ENCODE peak calls at places on chromosomes 2 and 18, in six cellular contexts. B, S, J, L, V and O are unnamed samples.

GRCh38 chr2:215933141-215933540 is 80.2 kb downstream of the MREG start:
- DNase-seq in B (no peak), S (no peak), J (no peak), L (no peak), V (no peak), O (no peak)

GRCh38 chr2:1633092-1633721 is 111.1 kb downstream of the PXDN start:
- DNase-seq in B (no peak), S (no peak), J (peak; percentile 61), L (no peak), V (peak; percentile 33), O (no peak)

GRCh38 chr2:169221745-169222369 is 140.5 kb downstream of the LRP2 start:
- DNase-seq in B (no peak), S (no peak), J (no peak), L (no peak), V (peak; percentile 53), O (no peak)

GRCh38 chr2:236568068-236568921 is 1.3 kb upstream of the ACKR3 start:
- DNase-seq in B (peak; percentile 73), S (no peak), J (peak; percentile 63), L (peak; percentile 72), V (peak; percentile 82), O (peak; percentile 78)

GRCh38 chr2:23628926-23629325 is 243.9 kb downstream of the KLHL29 start:
- DNase-seq in B (no peak), S (no peak), J (no peak), L (no peak), V (no peak), O (no peak)

GRCh38 chr2:121080013-121080772 is 204.8 kb downstream of the TFCP2L1 start:
- DNase-seq in B (no peak), S (peak; percentile 52), J (peak; percentile 81), L (no peak), V (peak; percentile 79), O (no peak)

GRCh38 chr2:222907048-222907447 is 46.2 kb downstream of the ACSL3 start:
- DNase-seq in B (no peak), S (no peak), J (no peak), L (no peak), V (no peak), O (no peak)

GRCh38 chr18:34677056-34677574 is 33.0 kb upstream of the DTNA start:
- DNase-seq in B (no peak), S (no peak), J (no peak), L (no peak), V (no peak), O (no peak)

GRCh38 chr2:221629478-221629877 is 57.4 kb upstream of the EPHA4 start:
- DNase-seq in B (no peak), S (no peak), J (peak; percentile 23), L (no peak), V (no peak), O (no peak)

GRCh38 chr2:218745559-218746469 is 35.2 kb downstream of the TTLL4 start:
- DNase-seq in B (no peak), S (no peak), J (no peak), L (peak; percentile 86), V (no peak), O (no peak)

GRCh38 chr2:70923378-70924015 is 12.2 kb upstream of the ATP6V1B1 start:
- DNase-seq in B (no peak), S (no peak), J (peak; percentile 50), L (no peak), V (no peak), O (no peak)

GRCh38 chr18:24825397-24825796 is 365.0 kb downstream of the HRH4 start:
- DNase-seq in B (no peak), S (no peak), J (no peak), L (no peak), V (no peak), O (no peak)

GRCh38 chr2:48768669-48769068 is 13.1 kb upstream of the LHCGR start:
- DNase-seq in B (no peak), S (no peak), J (no peak), L (no peak), V (no peak), O (no peak)

GRCh38 chr2:11777886-11778415 is 31.5 kb downstream of the LPIN1 start:
- DNase-seq in B (no peak), S (no peak), J (no peak), L (no peak), V (no peak), O (no peak)

GRCh38 chr2:162118166-162119031 is 33.6 kb downstream of the GCG start:
- DNase-seq in B (no peak), S (no peak), J (no peak), L (peak; percentile 44), V (no peak), O (no peak)

GRCh38 chr2:220335591-220335915 is 708.1 kb downstream of the SLC4A3 start:
- DNase-seq in B (no peak), S (no peak), J (no peak), L (no peak), V (peak; percentile 18), O (no peak)

GRCh38 chr2:195573314-195573713 is 83.7 kb upstream of the SLC39A10 start:
- DNase-seq in B (no peak), S (no peak), J (no peak), L (no peak), V (no peak), O (no peak)

GRCh38 chr2:85496481-85496880 is 42.5 kb upstream of the MAT2A start:
- DNase-seq in B (no peak), S (no peak), J (no peak), L (no peak), V (no peak), O (no peak)

GRCh38 chr18:45663646-45664045 is 48.4 kb downstream of the SLC14A2 start:
- DNase-seq in B (no peak), S (no peak), J (no peak), L (no peak), V (no peak), O (no peak)

GRCh38 chr2:57720728-57721627 is 325.6 kb upstream of the VRK2 start:
- DNase-seq in B (peak; percentile 5), S (peak; percentile 22), J (peak; percentile 64), L (no peak), V (peak; percentile 67), O (peak; percentile 23)

GRCh38 chr2:216283038-216283900 is 89.0 kb downstream of the MARCHF4 start:
- DNase-seq in B (no peak), S (peak; percentile 54), J (peak; percentile 51), L (no peak), V (peak; percentile 77), O (peak; percentile 63)

GRCh38 chr2:69798909-69799526 is 30.4 kb upstream of the GMCL1 start:
- DNase-seq in B (no peak), S (no peak), J (peak; percentile 63), L (no peak), V (peak; percentile 53), O (no peak)

GRCh38 chr2:240567872-240568677 is at the start of gene RNPEPL1:
- DNase-seq in B (peak; percentile 79), S (peak; percentile 51), J (peak; percentile 55), L (peak; percentile 44), V (peak; percentile 72), O (peak; percentile 70)

GRCh38 chr2:222440670-222441422 is 16.5 kb downstream of the SGPP2 start:
- DNase-seq in B (no peak), S (no peak), J (no peak), L (no peak), V (no peak), O (no peak)

GRCh38 chr2:77443076-77443475 is 79.1 kb downstream of the LRRTM4 start:
- DNase-seq in B (no peak), S (no peak), J (no peak), L (no peak), V (no peak), O (no peak)
- H3K4me3 ChIP-seq in B (no peak overlapping the region), S (no peak overlapping the region), J (no peak overlapping the region), L (no peak overlapping the region), V (no peak overlapping the region), O (no peak overlapping the region)

GRCh38 chr2:113720167-113720566 is 36.3 kb downstream of the SLC35F5 start:
- DNase-seq in B (no peak), S (no peak), J (no peak), L (no peak), V (no peak), O (no peak)
- TF ChIP-seq CTCF in B (peak; percentile 43), S (no peak), J (peak; percentile 42), L (peak; percentile 57), V (peak; percentile 50), O (peak; percentile 21)

DNA sequence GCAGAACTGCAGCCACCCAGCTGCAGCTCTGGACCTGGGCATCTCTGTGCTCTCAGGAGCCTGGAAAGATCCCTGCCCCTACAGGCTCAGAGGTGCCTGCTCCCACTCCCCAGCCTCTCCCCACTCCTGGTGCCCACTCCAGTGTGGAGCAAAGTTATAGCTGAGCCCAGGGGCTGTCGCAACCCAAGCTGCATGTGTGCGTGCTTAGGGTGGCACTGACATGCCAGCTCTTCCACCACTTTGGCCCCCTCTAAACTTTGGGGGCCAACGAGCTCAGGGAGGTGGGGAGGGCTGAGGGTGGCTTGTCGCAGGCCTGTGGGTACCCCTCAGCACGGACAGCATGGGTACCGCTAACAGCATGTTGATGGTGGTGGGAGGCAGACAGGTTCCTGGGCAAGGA is 126.3 kb upstream of the FHL2 start:
- DNase-seq in B (no peak), S (no peak), J (no peak), L (no peak), V (no peak), O (no peak)
- H3K36me3 ChIP-seq in B (no peaks in the 10 kb centered on the region), S (no peaks in the 10 kb centered on the region), J (no peaks in the 10 kb centered on the region), L (no peaks in the 10 kb centered on the region), V (no peaks in the 10 kb centered on the region), O (no peaks in the 10 kb centered on the region)

DNA sequence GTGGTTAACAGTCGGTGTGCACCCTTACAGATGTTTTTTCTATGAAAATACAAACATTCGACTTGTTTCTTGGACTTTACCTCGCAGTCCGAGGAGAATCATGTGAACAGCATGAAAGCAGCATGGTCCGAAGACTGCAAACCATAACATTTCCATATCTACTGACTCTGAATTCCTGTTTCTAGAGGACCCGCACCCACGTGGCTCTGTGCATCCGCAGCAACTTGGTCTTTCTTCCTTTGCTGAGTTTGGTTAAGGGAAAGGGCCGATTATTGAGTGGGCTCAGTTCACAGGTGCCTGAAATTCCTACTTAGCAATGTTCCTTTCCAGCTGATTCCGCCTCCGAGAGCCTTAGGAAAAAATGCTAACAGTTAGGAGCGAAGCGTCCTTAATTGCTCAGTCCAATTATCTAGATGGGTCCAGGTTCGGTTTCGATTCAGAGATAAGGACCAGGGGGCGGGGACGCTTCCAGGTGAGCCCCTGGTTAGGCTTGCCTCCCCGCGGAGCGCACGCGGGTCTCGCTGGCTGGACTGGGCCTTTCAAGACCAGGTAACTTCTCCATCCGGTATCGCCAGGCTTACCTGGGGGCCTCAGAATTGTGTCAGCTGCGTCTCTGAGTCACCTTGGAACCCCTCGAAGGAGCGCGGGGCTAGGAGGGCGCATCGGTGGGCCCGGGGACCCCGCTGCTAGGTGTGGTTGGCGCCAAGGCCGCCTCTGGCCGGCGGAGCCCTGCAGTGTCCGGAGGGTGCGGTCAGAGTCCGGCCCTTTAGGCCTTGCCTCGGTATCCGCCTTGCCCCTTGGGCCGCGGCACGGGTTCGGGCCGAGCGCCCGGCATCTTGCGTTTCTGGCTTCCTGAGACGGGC is 1.1 kb upstream of the B3GNT2 start:
- DNase-seq in B (no peak), S (no peak), J (no peak), L (no peak), V (no peak), O (peak; percentile 47)
- H3K4me3 ChIP-seq in B (peak overlapping the region; percentile 95), S (no peak overlapping the region), J (no peak overlapping the region), L (peak overlapping the region; percentile 86), V (no peak overlapping the region), O (peak overlapping the region; percentile 78)